ENCODE peak calls at places on chromosomes 7 and 10, in ten cellular contexts. Y, A, P, E, W, N, S, H, X and F are unnamed samples. For H3K9me3, the result is how much of the 10 kb centered on the place peaks cover.

GRCh38 chr7:129612112-129613015 is 844 bp downstream of the NRF1 start:
- DNase-seq in Y (peak), A (peak), P (peak), E (no peak), W (peak), N (peak), S (peak), H (peak), X (peak), F (peak)

GRCh38 chr7:143360788-143361551 is 1.5 kb downstream of the FAM131B start:
- DNase-seq in Y (no peak), A (no peak), P (no peak), E (no peak), W (no peak), N (peak), S (no peak), H (no peak), X (no peak), F (no peak)

GRCh38 chr7:34247468-34247867 is 342.1 kb downstream of the BMPER start:
- DNase-seq in Y (no peak), A (no peak), P (no peak), E (peak), W (no peak), N (no peak), S (peak), H (no peak), X (no peak), F (no peak)

GRCh38 chr10:82969405-82969804 is 1094.4 kb downstream of the NRG3 start:
- DNase-seq in Y (no peak), A (no peak), P (no peak), E (no peak), W (no peak), N (no peak), S (peak), H (no peak), X (no peak), F (no peak)

GRCh38 chr10:72243822-72244437 is 27.9 kb upstream of the ASCC1 start:
- DNase-seq in Y (no peak), A (peak), P (peak), E (peak), W (peak), N (no peak), S (peak), H (no peak), X (peak), F (no peak)

GRCh38 chr10:35643151-35643975 is 1.3 kb upstream of the FZD8 start:
- DNase-seq in Y (peak), A (peak), P (peak), E (peak), W (peak), N (peak), S (peak), H (peak), X (peak), F (no peak)

GRCh38 chr10:48885376-48885775 is 54.3 kb downstream of the LRRC18 start:
- DNase-seq in Y (no peak), A (no peak), P (no peak), E (no peak), W (no peak), N (peak), S (no peak), H (no peak), X (no peak), F (no peak)

GRCh38 chr7:4794591-4795350 is 19.3 kb downstream of the AP5Z1 start:
- DNase-seq in Y (no peak), A (no peak), P (no peak), E (peak), W (no peak), N (no peak), S (no peak), H (no peak), X (no peak), F (no peak)

GRCh38 chr7:100827330-100828226 is at the start of gene EPHB4:
- DNase-seq in Y (peak), A (peak), P (peak), E (peak), W (peak), N (peak), S (peak), H (peak), X (peak), F (no peak)

GRCh38 chr7:70134029-70134445 is 535.8 kb downstream of the AUTS2 start:
- DNase-seq in Y (no peak), A (no peak), P (no peak), E (peak), W (no peak), N (no peak), S (peak), H (no peak), X (no peak), F (no peak)

GRCh38 chr7:66837007-66837406 is 84.0 kb upstream of the TMEM248 start:
- DNase-seq in Y (no peak), A (no peak), P (no peak), E (no peak), W (no peak), N (peak), S (peak), H (no peak), X (no peak), F (no peak)

GRCh38 chr10:69382382-69383117 is 34.2 kb downstream of the TACR2 start:
- DNase-seq in Y (no peak), A (no peak), P (no peak), E (peak), W (no peak), N (no peak), S (peak), H (no peak), X (no peak), F (no peak)

GRCh38 chr7:144069511-144069910 is at the start of gene OR2A25:
- DNase-seq in Y (no peak), A (no peak), P (no peak), E (no peak), W (no peak), N (no peak), S (no peak), H (no peak), X (no peak), F (no peak)

GRCh38 chr7:42237162-42237821 is at the start of gene GLI3:
- DNase-seq in Y (peak), A (peak), P (peak), E (peak), W (peak), N (peak), S (peak), H (no peak), X (peak), F (no peak)

GRCh38 chr7:108358553-108358952 is 97.7 kb downstream of the NRCAM start:
- DNase-seq in Y (no peak), A (no peak), P (no peak), E (peak), W (no peak), N (no peak), S (peak), H (no peak), X (no peak), F (no peak)

GRCh38 chr10:123621910-123622309 is 44.2 kb upstream of the GPR26 start:
- DNase-seq in Y (no peak), A (no peak), P (no peak), E (no peak), W (no peak), N (no peak), S (no peak), H (no peak), X (no peak), F (no peak)

GRCh38 chr7:154835924-154836529 is 166.9 kb downstream of the PAXIP1 start:
- DNase-seq in Y (no peak), A (no peak), P (no peak), E (no peak), W (no peak), N (no peak), S (no peak), H (no peak), X (no peak), F (no peak)
- H3K9me3 ChIP-seq in Y (under half), A (under half), P (under half), E (under half), W (under half), N (under half), S (under half), H (under half), X (under half), F (under half)

GRCh38 chr10:130052193-130052592 is 58.4 kb downstream of the C10orf143 start:
- DNase-seq in Y (no peak), A (no peak), P (no peak), E (no peak), W (no peak), N (no peak), S (no peak), H (no peak), X (no peak), F (no peak)
- H3K9me3 ChIP-seq in Y (under half), A (under half), P (under half), E (under half), W (under half), N (under half), S (under half), H (under half), X (under half), F (under half)

GRCh38 chr7:2754086-2754485 is 66.1 kb downstream of the AMZ1 start:
- DNase-seq in Y (no peak), A (no peak), P (no peak), E (peak), W (no peak), N (no peak), S (no peak), H (no peak), X (no peak), F (no peak)

GRCh38 chr7:2751086-2751485 is 63.1 kb downstream of the AMZ1 start:
- DNase-seq in Y (no peak), A (no peak), P (no peak), E (no peak), W (no peak), N (no peak), S (peak), H (no peak), X (no peak), F (no peak)

GRCh38 chr7:2753148-2753547 is 65.1 kb downstream of the AMZ1 start:
- DNase-seq in Y (no peak), A (no peak), P (no peak), E (no peak), W (no peak), N (no peak), S (no peak), H (no peak), X (no peak), F (no peak)

GRCh38 chr7:2754912-2755311 is 66.9 kb downstream of the AMZ1 start:
- DNase-seq in Y (no peak), A (no peak), P (no peak), E (no peak), W (no peak), N (no peak), S (no peak), H (no peak), X (no peak), F (no peak)

GRCh38 chr7:2750054-2750453 is 62.1 kb downstream of the AMZ1 start:
- DNase-seq in Y (no peak), A (no peak), P (no peak), E (no peak), W (no peak), N (no peak), S (no peak), H (no peak), X (no peak), F (no peak)
- H3K9me3 ChIP-seq in Y (under half), A (under half), P (under half), E (under half), W (under half), N (under half), S (under half), H (under half), X (under half), F (under half)

GRCh38 chr7:158529181-158530096 is 58.2 kb downstream of the PTPRN2 start:
- DNase-seq in Y (peak), A (no peak), P (no peak), E (no peak), W (no peak), N (no peak), S (no peak), H (no peak), X (no peak), F (no peak)

GRCh38 chr7:158533386-158534133 is 54.1 kb downstream of the PTPRN2 start:
- DNase-seq in Y (peak), A (no peak), P (no peak), E (no peak), W (no peak), N (no peak), S (no peak), H (no peak), X (no peak), F (no peak)

GRCh38 chr7:158530800-158531609 is 56.6 kb downstream of the PTPRN2 start:
- DNase-seq in Y (peak), A (no peak), P (no peak), E (no peak), W (no peak), N (no peak), S (no peak), H (no peak), X (no peak), F (no peak)

GRCh38 chr7:158532093-158532627 is 55.5 kb downstream of the PTPRN2 start:
- DNase-seq in Y (no peak), A (no peak), P (no peak), E (no peak), W (no peak), N (no peak), S (no peak), H (no peak), X (no peak), F (no peak)

GRCh38 chr7:158531661-158532060 is 56.0 kb downstream of the PTPRN2 start:
- DNase-seq in Y (no peak), A (no peak), P (no peak), E (no peak), W (no peak), N (no peak), S (no peak), H (no peak), X (no peak), F (no peak)
- H3K9me3 ChIP-seq in Y (under half), A (under half), P (under half), E (under half), W (under half), N (under half), S (under half), H (under half), X (under half), F (under half)

GRCh38 chr7:155637155-155637554 is 7.3 kb upstream of the RBM33 start:
- DNase-seq in Y (no peak), A (no peak), P (no peak), E (no peak), W (no peak), N (no peak), S (no peak), H (no peak), X (no peak), F (no peak)
- H3K9me3 ChIP-seq in Y (under half), A (under half), P (under half), E (under half), W (under half), N (under half), S (under half), H (under half), X (under half), F (under half)

GRCh38 chr10:37821237-37821636 is 36.2 kb downstream of the ZNF248 start:
- DNase-seq in Y (no peak), A (no peak), P (no peak), E (no peak), W (no peak), N (no peak), S (no peak), H (no peak), X (no peak), F (no peak)
- H3K9me3 ChIP-seq in Y (under half), A (half or more), P (under half), E (under half), W (under half), N (under half), S (under half), H (under half), X (under half), F (under half)

GRCh38 chr7:138565071-138565450 is 105.0 kb downstream of the TRIM24 start:
- DNase-seq in Y (no peak), A (no peak), P (no peak), E (no peak), W (no peak), N (no peak), S (no peak), H (no peak), X (no peak), F (no peak)
- H3K9me3 ChIP-seq in Y (under half), A (half or more), P (under half), E (under half), W (under half), N (under half), S (under half), H (under half), X (under half), F (under half)

GRCh38 chr10:131760416-131761166 is 140.2 kb upstream of the PPP2R2D start:
- DNase-seq in Y (peak), A (no peak), P (no peak), E (no peak), W (no peak), N (peak), S (no peak), H (no peak), X (no peak), F (no peak)
- H3K9me3 ChIP-seq in Y (under half), A (under half), P (under half), E (under half), W (under half), N (under half), S (under half), H (under half), X (under half), F (under half)

DNA sequence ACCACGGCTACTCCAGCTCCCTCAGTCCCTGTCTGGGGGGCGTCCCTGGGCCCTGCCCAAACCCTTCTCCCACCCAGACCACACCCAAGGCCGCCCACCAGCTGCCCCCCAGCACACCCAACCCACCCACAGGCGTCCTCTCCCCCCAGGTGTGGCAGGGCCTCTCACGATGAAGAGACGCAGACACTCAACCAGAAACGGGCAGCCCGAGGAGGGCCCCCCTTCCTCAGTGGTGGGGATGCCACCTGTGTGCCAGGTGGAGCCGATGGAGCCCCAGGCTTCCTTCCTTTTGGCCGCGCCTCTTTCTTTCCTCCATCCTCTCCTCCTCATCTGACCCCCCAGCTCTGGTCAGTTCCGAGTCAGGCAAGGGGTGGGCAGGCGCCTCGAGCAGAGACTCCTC is 28.7 kb downstream of the ADGRA1 start:
- DNase-seq in Y (no peak), A (no peak), P (no peak), E (no peak), W (no peak), N (no peak), S (no peak), H (no peak), X (no peak), F (no peak)
- H3K9me3 ChIP-seq in Y (under half), A (under half), P (under half), E (under half), W (under half), N (under half), S (under half), H (under half), X (under half), F (under half)

GRCh38 chr7:158076656-158077055 is 511.0 kb downstream of the PTPRN2 start:
- DNase-seq in Y (no peak), A (no peak), P (no peak), E (no peak), W (no peak), N (no peak), S (no peak), H (no peak), X (no peak), F (no peak)

GRCh38 chr7:158080899-158081445 is 506.7 kb downstream of the PTPRN2 start:
- DNase-seq in Y (peak), A (no peak), P (no peak), E (no peak), W (peak), N (no peak), S (no peak), H (no peak), X (no peak), F (no peak)

GRCh38 chr7:158077441-158077840 is 510.2 kb downstream of the PTPRN2 start:
- DNase-seq in Y (no peak), A (no peak), P (no peak), E (no peak), W (no peak), N (no peak), S (no peak), H (no peak), X (no peak), F (no peak)

GRCh38 chr7:158076215-158076614 is 511.4 kb downstream of the PTPRN2 start:
- DNase-seq in Y (no peak), A (no peak), P (no peak), E (no peak), W (no peak), N (no peak), S (no peak), H (no peak), X (no peak), F (no peak)

GRCh38 chr7:158078161-158078910 is 509.3 kb downstream of the PTPRN2 start:
- DNase-seq in Y (no peak), A (no peak), P (no peak), E (no peak), W (no peak), N (no peak), S (no peak), H (no peak), X (no peak), F (no peak)
- H3K9me3 ChIP-seq in Y (under half), A (under half), P (under half), E (under half), W (under half), N (under half), S (under half), H (under half), X (under half), F (under half)